ENCODE peak calls at places on chromosomes 3 and 15, in seven cellular contexts. I, J, F, L, U, S and P are unnamed samples.

GRCh38 chr15:40334541-40334940 is 6.2 kb downstream of the CCDC9B start:
- DNase-seq in I (peak), J (no peak), F (no peak), L (no peak), U (no peak), S (no peak), P (no peak)

GRCh38 chr3:59809016-59809415 is 759.2 kb upstream of the CFAP20DC start:
- DNase-seq in I (no peak), J (no peak), F (no peak), L (no peak), U (no peak), S (no peak), P (no peak)

GRCh38 chr3:63611382-63611781 is 41.1 kb upstream of the SNTN start:
- DNase-seq in I (no peak), J (no peak), F (no peak), L (no peak), U (no peak), S (no peak), P (no peak)

GRCh38 chr3:20837676-20838302 is 651.8 kb upstream of the SGO1 start:
- DNase-seq in I (no peak), J (no peak), F (no peak), L (no peak), U (no peak), S (no peak), P (peak)

GRCh38 chr3:146968204-146968651 is 363.1 kb upstream of the PLSCR5 start:
- DNase-seq in I (no peak), J (no peak), F (no peak), L (no peak), U (no peak), S (no peak), P (no peak)

GRCh38 chr3:13179181-13179580 is 106.0 kb upstream of the IQSEC1 start:
- DNase-seq in I (no peak), J (no peak), F (no peak), L (no peak), U (no peak), S (no peak), P (no peak)

GRCh38 chr3:42685363-42685881 is at the start of gene KLHL40:
- DNase-seq in I (peak), J (no peak), F (no peak), L (no peak), U (no peak), S (no peak), P (no peak)

GRCh38 chr3:73727117-73727802 is 102.5 kb upstream of the PDZRN3 start:
- DNase-seq in I (no peak), J (no peak), F (no peak), L (no peak), U (no peak), S (no peak), P (no peak)

GRCh38 chr3:100209948-100210776 is 50.6 kb upstream of the TBC1D23 start:
- DNase-seq in I (no peak), J (no peak), F (peak), L (peak), U (peak), S (no peak), P (peak)

GRCh38 chr3:31210068-31210650 is 315.7 kb upstream of the GADL1 start:
- DNase-seq in I (no peak), J (no peak), F (no peak), L (no peak), U (no peak), S (no peak), P (no peak)

GRCh38 chr15:25070357-25070963 is 115.7 kb downstream of the SNRPN start:
- DNase-seq in I (peak), J (no peak), F (no peak), L (no peak), U (no peak), S (no peak), P (no peak)

GRCh38 chr15:35654334-35654733 is 108.4 kb upstream of the DPH6 start:
- DNase-seq in I (no peak), J (no peak), F (no peak), L (no peak), U (no peak), S (no peak), P (no peak)

GRCh38 chr3:184156522-184156955 is 1.4 kb downstream of the DVL3 start:
- DNase-seq in I (peak), J (peak), F (no peak), L (peak), U (no peak), S (no peak), P (no peak)

GRCh38 chr3:148642214-148642613 is 55.5 kb upstream of the AGTR1 start:
- DNase-seq in I (no peak), J (no peak), F (no peak), L (no peak), U (no peak), S (no peak), P (no peak)

GRCh38 chr3:127490271-127491023 is 100.1 kb downstream of the TPRA1 start:
- DNase-seq in I (no peak), J (no peak), F (no peak), L (no peak), U (no peak), S (no peak), P (no peak)

GRCh38 chr15:67076147-67076843 is 10.9 kb downstream of the SMAD3 start:
- DNase-seq in I (no peak), J (no peak), F (no peak), L (peak), U (no peak), S (no peak), P (no peak)

GRCh38 chr15:96336643-96337353 is 6.3 kb downstream of the NR2F2 start:
- DNase-seq in I (no peak), J (no peak), F (no peak), L (no peak), U (no peak), S (no peak), P (no peak)

GRCh38 chr3:143004823-143005222 is 3.5 kb downstream of the U2SURP start:
- DNase-seq in I (no peak), J (no peak), F (no peak), L (no peak), U (no peak), S (no peak), P (no peak)

GRCh38 chr3:157136647-157137387 is 23.1 kb downstream of the CCNL1 start:
- DNase-seq in I (no peak), J (no peak), F (no peak), L (no peak), U (no peak), S (no peak), P (no peak)

GRCh38 chr3:155664922-155665695 is 79.8 kb downstream of the PLCH1 start:
- DNase-seq in I (peak), J (no peak), F (no peak), L (no peak), U (no peak), S (no peak), P (no peak)

GRCh38 chr3:168065569-168065968 is 30.2 kb downstream of the GOLIM4 start:
- DNase-seq in I (no peak), J (no peak), F (no peak), L (no peak), U (no peak), S (no peak), P (no peak)

GRCh38 chr3:58711871-58712270 is 45.3 kb upstream of the FAM3D start:
- DNase-seq in I (no peak), J (no peak), F (no peak), L (no peak), U (no peak), S (no peak), P (no peak)

GRCh38 chr3:43175541-43175940 is 69.7 kb upstream of the POMGNT2 start:
- DNase-seq in I (no peak), J (no peak), F (no peak), L (no peak), U (no peak), S (no peak), P (no peak)

GRCh38 chr3:127787071-127787490 is 35.2 kb downstream of the MGLL start:
- DNase-seq in I (no peak), J (no peak), F (no peak), L (no peak), U (no peak), S (no peak), P (no peak)

GRCh38 chr3:170383567-170383966 is 26.1 kb downstream of the SKIL start:
- DNase-seq in I (no peak), J (no peak), F (no peak), L (no peak), U (no peak), S (no peak), P (no peak)

GRCh38 chr3:128723477-128723876 is 2.5 kb upstream of the RAB7A start:
- DNase-seq in I (no peak), J (no peak), F (no peak), L (no peak), U (no peak), S (no peak), P (no peak)

GRCh38 chr3:120198305-120198878 is 86.6 kb downstream of the GPR156 start:
- DNase-seq in I (no peak), J (no peak), F (no peak), L (no peak), U (no peak), S (no peak), P (no peak)

GRCh38 chr3:13272831-13273603 is 147.1 kb downstream of the NUP210 start:
- DNase-seq in I (no peak), J (peak), F (no peak), L (no peak), U (no peak), S (no peak), P (no peak)